ENCODE peak calls at places on chromosomes 16 and 17, in ten cellular contexts. Y, X, D, V, G, R, Q, L, E and S are unnamed samples.

GRCh38 chr17:48100591-48101011 is 677 bp downstream of the CBX1 start:
- DNase-seq in Y (peak), X (no peak), G (peak), V (peak), D (peak), E (peak), Q (peak), R (peak), L (peak), S (peak)

GRCh38 chr17:19238167-19238505 is 970 bp downstream of the EPN2 start:
- DNase-seq in V (no peak), G (peak), E (peak), Y (peak), L (peak), Q (no peak), D (no peak), X (peak), R (no peak), S (no peak)

GRCh38 chr17:330993-331701 is 21.5 kb downstream of the RPH3AL start:
- DNase-seq in V (no peak), X (peak), Y (peak), R (no peak), G (no peak), D (peak), E (peak), Q (no peak), L (no peak), S (no peak)

GRCh38 chr17:53792997-53793396 is 29.7 kb upstream of the KIF2B start:
- DNase-seq in Y (no peak), V (no peak), X (no peak), L (no peak), G (no peak), Q (no peak), R (no peak), E (no peak), D (no peak), S (no peak)

GRCh38 chr17:1056761-1057160 is 59.8 kb downstream of the TIMM22 start:
- DNase-seq in D (no peak), E (no peak), V (no peak), G (no peak), Y (peak), X (peak), R (no peak), Q (no peak), L (no peak), S (no peak)

GRCh38 chr16:83602797-83603735 is 204.7 kb upstream of the HSBP1 start:
- DNase-seq in D (no peak), E (no peak), R (no peak), L (no peak), X (no peak), Q (no peak), G (no peak), Y (no peak), V (no peak), S (peak)

GRCh38 chr17:57881143-57881542 is 31.3 kb upstream of the MRPS23 start:
- DNase-seq in Y (peak), X (no peak), R (peak), D (peak), Q (no peak), G (no peak), E (no peak), L (no peak), V (no peak), S (no peak)

GRCh38 chr17:51860934-51861561 is 297.5 kb downstream of the CA10 start:
- DNase-seq in Y (peak), R (no peak), X (no peak), Q (peak), E (peak), V (no peak), L (no peak), D (peak), G (no peak), S (peak)

GRCh38 chr16:7216719-7217118 is 115.9 kb upstream of the RBFOX1 start:
- DNase-seq in E (no peak), G (no peak), V (no peak), R (no peak), Q (no peak), D (no peak), L (no peak), Y (no peak), X (no peak), S (no peak)

GRCh38 chr17:11240041-11240801 is 792 bp upstream of the SHISA6 start:
- DNase-seq in L (no peak), Q (no peak), G (peak), Y (peak), D (no peak), X (no peak), V (no peak), R (no peak), E (no peak), S (no peak)

GRCh38 chr16:70715113-70715711 is 29.4 kb upstream of the MTSS2 start:
- DNase-seq in R (peak), V (no peak), Q (no peak), E (peak), L (peak), Y (no peak), G (peak), D (peak), X (peak), S (no peak)

GRCh38 chr16:72847187-72848044 is 200.5 kb downstream of the ZFHX3 start:
- DNase-seq in G (no peak), X (no peak), D (peak), Q (no peak), E (no peak), Y (peak), R (no peak), V (no peak), L (no peak), S (no peak)

GRCh38 chr17:49361902-49362722 is at the start of gene ZNF652:
- DNase-seq in D (peak), L (peak), E (peak), Q (peak), Y (peak), V (no peak), X (peak), R (no peak), G (peak), S (peak)

GRCh38 chr16:78127130-78127529 is 27.7 kb downstream of the WWOX start:
- DNase-seq in V (no peak), D (peak), E (no peak), Q (no peak), R (no peak), Y (no peak), G (no peak), L (no peak), X (no peak), S (no peak)

GRCh38 chr16:67993207-67994036 is 5.9 kb downstream of the DPEP2 start:
- DNase-seq in G (peak), X (peak), V (no peak), D (peak), Q (peak), R (peak), Y (peak), L (peak), E (peak), S (no peak)

GRCh38 chr17:39141294-39141693 is 10.1 kb downstream of the PLXDC1 start:
- DNase-seq in G (no peak), R (no peak), V (no peak), Q (no peak), Y (no peak), L (no peak), X (no peak), D (no peak), E (no peak), S (no peak)

GRCh38 chr17:39141915-39142664 is 9.3 kb downstream of the PLXDC1 start:
- DNase-seq in X (no peak), Q (no peak), Y (no peak), V (no peak), G (no peak), L (no peak), E (no peak), D (no peak), R (no peak), S (no peak)

GRCh38 chr17:39138416-39139136 is 12.9 kb downstream of the PLXDC1 start:
- DNase-seq in V (no peak), Q (no peak), Y (no peak), G (no peak), R (no peak), X (no peak), E (no peak), D (no peak), L (no peak), S (no peak)

GRCh38 chr17:39139137-39139516 is 12.3 kb downstream of the PLXDC1 start:
- DNase-seq in X (no peak), V (no peak), Y (no peak), E (no peak), R (peak), D (peak), L (no peak), Q (no peak), G (no peak), S (no peak)

DNA sequence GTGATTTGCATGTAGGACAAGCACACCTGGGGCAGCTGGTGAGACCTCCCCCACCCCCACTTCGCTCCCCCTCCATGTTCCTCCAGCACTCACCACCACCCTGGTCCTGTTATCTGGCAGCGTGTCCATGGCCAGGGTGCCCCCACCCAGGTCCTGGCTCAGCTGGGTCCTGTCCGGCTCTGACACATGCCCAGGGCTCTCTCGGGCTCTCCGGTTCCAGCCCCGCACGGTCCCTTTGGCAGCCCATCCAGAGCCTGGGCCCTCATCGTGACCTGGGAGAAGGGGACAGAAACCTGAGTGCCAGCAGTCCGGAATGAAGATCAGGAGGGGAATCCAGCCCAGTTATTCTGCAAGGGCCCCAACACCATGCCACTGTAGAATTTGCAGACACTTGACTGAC is 11.9 kb downstream of the PLXDC1 start:
- DNase-seq in L (no peak), V (no peak), E (no peak), Q (no peak), Y (no peak), G (no peak), R (no peak), D (no peak), X (no peak), S (no peak)
- H3K4me3 ChIP-seq in L (no peak), V (no peak), E (no peak), Q (no peak), Y (no peak), G (no peak), R (no peak), D (no peak), X (no peak), S (no peak)

GRCh38 chr16:2770781-2771111 is 6.3 kb downstream of the ELOB start:
- DNase-seq in V (no peak), D (no peak), G (no peak), E (no peak), Y (no peak), R (no peak), L (no peak), X (no peak), Q (no peak), S (no peak)
- H3K27ac ChIP-seq in V (peak), D (peak), G (peak), E (no peak), Y (peak), R (no peak), L (peak), X (no peak), Q (no peak), S (no peak)

DNA sequence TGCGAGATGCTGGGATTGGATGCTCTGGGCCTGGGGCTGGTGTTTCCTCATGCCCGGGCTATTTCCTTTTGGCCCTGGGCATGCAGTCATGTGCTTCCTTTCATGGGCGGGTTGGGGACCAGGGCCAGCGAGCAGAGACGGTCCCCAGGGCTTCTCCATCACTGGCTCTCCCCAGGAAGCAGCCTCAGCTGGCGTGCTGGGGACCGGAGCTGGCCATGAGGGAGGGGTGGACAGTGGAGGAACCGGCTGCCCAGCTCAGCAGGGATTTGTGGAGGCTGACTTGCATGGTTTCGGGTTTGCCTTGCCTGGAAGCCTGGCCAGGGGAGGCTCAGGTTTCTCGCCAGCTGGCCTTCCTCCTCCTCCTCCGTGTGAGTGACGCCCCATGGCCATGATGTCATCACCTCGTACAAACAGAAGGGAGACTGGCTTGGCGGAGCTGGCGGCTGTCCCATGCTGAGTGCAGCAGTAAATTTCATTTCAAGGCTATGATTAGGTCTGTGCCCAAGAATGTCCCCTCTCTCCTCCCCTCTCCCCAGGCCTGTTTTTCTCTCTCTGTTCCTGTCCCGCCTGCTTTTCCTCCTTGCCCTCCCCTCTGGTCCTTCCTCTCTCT is 8.9 kb upstream of the TIMP2 start:
- DNase-seq in G (peak), R (peak), Y (peak), V (peak), Q (no peak), X (peak), L (peak), D (peak), E (peak), S (no peak)
- H3K4me3 ChIP-seq in G (no peak), R (peak), Y (no peak), V (no peak), Q (peak), X (peak), L (peak), D (no peak), E (no peak), S (no peak)

DNA sequence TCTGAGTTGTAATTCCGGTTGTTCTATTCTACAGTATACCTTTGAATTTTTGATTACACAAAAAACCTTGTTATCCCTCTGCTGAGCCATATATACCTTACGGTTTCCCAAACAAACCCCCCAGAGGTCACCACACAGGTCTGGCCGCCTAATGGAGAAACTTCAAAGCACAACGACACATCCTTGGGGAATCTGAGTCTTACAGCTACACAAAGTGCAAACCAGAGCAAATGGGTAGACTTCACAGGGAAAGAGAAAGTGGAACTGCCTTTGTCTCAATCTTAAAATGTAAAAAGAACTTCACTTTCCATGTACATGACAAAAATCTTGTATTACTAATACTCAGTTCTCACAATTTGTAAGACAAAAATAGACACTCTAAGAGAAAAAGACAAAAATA is 2.7 kb downstream of the FBXO31 start:
- DNase-seq in Y (no peak), E (no peak), Q (no peak), G (no peak), L (no peak), V (no peak), X (no peak), D (peak), R (no peak), S (no peak)
- H3K27ac ChIP-seq in Y (no peak), E (peak), Q (no peak), G (no peak), L (peak), V (peak), X (peak), D (no peak), R (peak), S (no peak)

GRCh38 chr16:86507173-86508027 is 2.9 kb upstream of the FOXF1 start:
- DNase-seq in L (no peak), Y (no peak), Q (no peak), E (no peak), V (no peak), G (no peak), R (no peak), X (peak), D (no peak), S (no peak)
- H3K4me3 ChIP-seq in L (no peak), Y (no peak), Q (no peak), E (peak), V (no peak), G (peak), R (peak), X (no peak), D (no peak), S (no peak)